ENCODE peak calls at places on chromosomes 2 and 18, in nine cellular contexts. M is glutamatergic neuron, P is NCI-H146, Q is T1000, R is foreskin fibroblast, F is EL, B is osteocyte, K is GM23338, Z is aorta. G is an unnamed sample.

GRCh38 chr2:222982010-222982908 is 69.7 kb upstream of the KCNE4 start:
- DNase-seq in B (peak; percentile 73), R (peak; percentile 78), Q (no peak), K (peak; percentile 42), F (peak; percentile 76), M (no peak), Z (peak; percentile 72), P (peak; percentile 62), G (no peak)

GRCh38 chr2:121319941-121320340 is 34.9 kb upstream of the TFCP2L1 start:
- DNase-seq in M (no peak), B (no peak), Q (no peak), F (no peak), K (no peak), P (no peak), Z (no peak), R (no peak), G (no peak)

GRCh38 chr2:23387849-23388248 is 2.9 kb downstream of the KLHL29 start:
- DNase-seq in P (no peak), R (no peak), F (no peak), Q (no peak), Z (no peak), M (no peak), B (no peak), K (no peak), G (no peak)

GRCh38 chr2:134319581-134320246 is 65.8 kb downstream of the MGAT5 start:
- DNase-seq in Z (no peak), P (no peak), M (no peak), B (no peak), F (no peak), Q (no peak), K (peak; percentile 35), R (no peak), G (no peak)

GRCh38 chr18:24076950-24077349 is 61.9 kb upstream of the CABYR start:
- DNase-seq in Q (no peak), F (no peak), Z (no peak), K (no peak), R (no peak), M (peak; percentile 61), P (peak; percentile 93), B (no peak), G (no peak)

GRCh38 chr18:75041586-75041985 is 167.4 kb downstream of the PTGR3 start:
- DNase-seq in K (peak; percentile 52), Q (no peak), R (peak; percentile 6), F (peak; percentile 13), M (no peak), B (no peak), P (peak; percentile 12), Z (no peak), G (no peak)

GRCh38 chr2:82875891-82876290 is 1583.2 kb downstream of the SUCLG1 start:
- DNase-seq in Q (no peak), F (no peak), P (no peak), Z (no peak), K (no peak), R (no peak), B (no peak), M (peak; percentile 23), G (no peak)

GRCh38 chr2:168457177-168457905 is 1.3 kb downstream of the CERS6 start:
- DNase-seq in Z (no peak), R (no peak), B (no peak), P (no peak), Q (no peak), K (no peak), M (no peak), F (peak; percentile 8), G (no peak)

GRCh38 chr2:241606186-241606585 is 30.8 kb downstream of the THAP4 start:
- DNase-seq in R (no peak), Z (no peak), B (no peak), P (no peak), K (no peak), Q (no peak), F (no peak), M (no peak), G (no peak)

GRCh38 chr18:23114171-23114881 is 21.0 kb upstream of the CABLES1 start:
- DNase-seq in R (peak; percentile 27), M (no peak), K (no peak), P (no peak), B (no peak), Z (peak; percentile 47), Q (no peak), F (no peak), G (no peak)

GRCh38 chr2:72712977-72713376 is 112.9 kb downstream of the EXOC6B start:
- DNase-seq in K (no peak), Q (no peak), F (no peak), B (no peak), Z (no peak), M (no peak), P (no peak), R (no peak), G (no peak)

GRCh38 chr18:34028341-34028740 is 196.4 kb downstream of the NOL4 start:
- DNase-seq in B (no peak), Q (no peak), K (no peak), P (no peak), Z (no peak), M (no peak), R (no peak), F (no peak), G (no peak)

GRCh38 chr2:85444629-85445028 is 26.1 kb downstream of the SH2D6 start:
- DNase-seq in K (no peak), F (peak; percentile 37), P (no peak), R (no peak), Z (no peak), M (no peak), B (no peak), Q (no peak), G (no peak)

GRCh38 chr2:239015769-239016675 is 168.1 kb downstream of the TWIST2 start:
- DNase-seq in R (no peak), M (no peak), K (no peak), P (no peak), Q (no peak), F (no peak), Z (no peak), B (no peak), G (no peak)

GRCh38 chr2:181239400-181239799 is 217.8 kb upstream of the ITGA4 start:
- DNase-seq in R (no peak), Q (no peak), B (no peak), M (no peak), K (peak; percentile 58), P (no peak), F (no peak), Z (no peak), G (no peak)

GRCh38 chr2:84257871-84258270 is 201.2 kb downstream of the SUCLG1 start:
- DNase-seq in B (no peak), K (peak; percentile 41), Z (no peak), R (no peak), P (no peak), M (no peak), Q (no peak), F (no peak), G (no peak)

GRCh38 chr2:25844089-25844488 is 34.2 kb downstream of the ASXL2 start:
- DNase-seq in P (no peak), R (peak; percentile 56), M (no peak), Q (no peak), B (no peak), K (no peak), F (peak; percentile 37), Z (no peak), G (no peak)

GRCh38 chr2:189221811-189222210 is 42.2 kb upstream of the COL5A2 start:
- DNase-seq in Q (no peak), F (peak; percentile 73), B (no peak), R (peak; percentile 40), M (no peak), K (no peak), P (no peak), Z (no peak), G (peak; percentile 23)

GRCh38 chr18:10689231-10689953 is 163.6 kb downstream of the NAPG start:
- DNase-seq in Z (no peak), B (peak; percentile 57), F (no peak), Q (no peak), P (no peak), K (no peak), R (no peak), M (no peak), G (no peak)

GRCh38 chr2:162106146-162106551 is 32.1 kb upstream of the DPP4 start:
- DNase-seq in Z (no peak), P (no peak), F (peak; percentile 30), R (no peak), M (no peak), B (no peak), Q (no peak), K (no peak), G (no peak)

GRCh38 chr2:157318884-157319283 is 6.7 kb downstream of the ERMN start:
- DNase-seq in P (no peak), R (no peak), Q (no peak), B (no peak), Z (no peak), F (no peak), M (no peak), K (no peak), G (no peak)

GRCh38 chr2:72148975-72149555 is 1.4 kb upstream of the CYP26B1 start:
- DNase-seq in R (no peak), F (peak; percentile 39), Q (no peak), Z (peak; percentile 49), K (peak; percentile 65), P (peak; percentile 65), B (peak; percentile 82), M (peak; percentile 61), G (no peak)

GRCh38 chr2:127582863-127583861 is 47.7 kb downstream of the MYO7B start:
- DNase-seq in F (no peak), K (no peak), P (no peak), R (no peak), B (peak; percentile 76), Q (no peak), M (no peak), Z (no peak), G (no peak)

GRCh38 chr18:2555895-2556294 is 15.4 kb downstream of the METTL4 start:
- DNase-seq in B (no peak), P (no peak), R (no peak), M (no peak), Z (no peak), K (no peak), Q (no peak), F (no peak), G (no peak)

GRCh38 chr18:9599328-9599727 is 15.0 kb downstream of the PPP4R1 start:
- DNase-seq in F (no peak), Z (no peak), R (no peak), P (no peak), Q (no peak), K (no peak), B (no peak), M (no peak), G (no peak)

GRCh38 chr2:129623783-129624182 is 355.7 kb upstream of the RAB6C start:
- DNase-seq in B (no peak), Z (no peak), Q (no peak), R (no peak), M (no peak), P (no peak), K (peak; percentile 39), F (no peak), G (no peak)

GRCh38 chr18:69755856-69756496 is 191.7 kb downstream of the CD226 start:
- DNase-seq in K (no peak), P (no peak), R (no peak), M (no peak), B (no peak), Q (no peak), Z (no peak), F (no peak), G (no peak)

GRCh38 chr18:50194623-50195532 is at the start of gene MYO5B:
- DNase-seq in Z (peak; percentile 48), K (peak; percentile 89), M (peak; percentile 55), F (no peak), P (peak; percentile 78), B (no peak), R (no peak), Q (no peak), G (no peak)

GRCh38 chr2:33051586-33052385 is 105.0 kb downstream of the LTBP1 start:
- DNase-seq in R (peak; percentile 85), B (no peak), Q (no peak), P (no peak), Z (no peak), F (peak; percentile 87), K (no peak), M (no peak), G (peak; percentile 95)

GRCh38 chr2:20609349-20609994 is 41.4 kb downstream of the HS1BP3 start:
- DNase-seq in B (no peak), Q (no peak), Z (peak; percentile 58), R (peak; percentile 58), F (peak; percentile 22), P (no peak), K (no peak), M (peak; percentile 2), G (no peak)

GRCh38 chr2:201070966-201071304 is 536 bp downstream of the HYCC2 start:
- DNase-seq in M (no peak), K (no peak), Z (no peak), P (no peak), Q (no peak), R (no peak), B (no peak), F (peak; percentile 30), G (no peak)

G was measured in BJ.